ENCODE peak calls at places on chromosomes 11 and 22, in four cellular contexts. T is astrocyte of the cerebellum, C is uterus, R is cardiac fibroblast. F is an unnamed sample.

GRCh38 chr11:64649304-64649703 is 58.3 kb downstream of the SLC22A12 start:
- DNase-seq in T (no peak), C (peak), R (peak), F (peak)

GRCh38 chr11:19080579-19080993 is 20.1 kb upstream of the MRGPRX2 start:
- DNase-seq in T (peak), C (no peak), R (peak), F (no peak)

GRCh38 chr11:19032990-19033389 is 27.5 kb downstream of the MRGPRX2 start:
- DNase-seq in T (no peak), C (no peak), R (no peak), F (no peak)

GRCh38 chr11:44894217-44894617 is 56.5 kb downstream of the TP53I11 start:
- DNase-seq in T (peak), C (peak), R (peak), F (peak)

GRCh38 chr11:23364076-23364475 is 503.8 kb upstream of the CCDC179 start:
- DNase-seq in T (no peak), C (no peak), R (no peak), F (no peak)

GRCh38 chr11:86291466-86292262 is 10.4 kb upstream of the HIKESHI start:
- DNase-seq in T (peak), C (peak), R (peak), F (peak)

GRCh38 chr22:41857160-41857859 is 24.4 kb downstream of the SREBF2 start:
- DNase-seq in T (peak), C (no peak), R (peak), F (peak)

GRCh38 chr11:75597636-75598035 is 35.6 kb downstream of the SERPINH1 start:
- DNase-seq in T (no peak), C (no peak), R (peak), F (peak)

GRCh38 chr11:77046060-77046501 is 11.9 kb downstream of the B3GNT6 start:
- DNase-seq in T (no peak), C (peak), R (peak), F (peak)

GRCh38 chr11:11849127-11849746 is 7.5 kb downstream of the USP47 start:
- DNase-seq in T (no peak), C (peak), R (peak), F (no peak)

GRCh38 chr11:2662430-2663299 is 37.1 kb downstream of the KCNQ1OT1 start:
- DNase-seq in T (no peak), C (no peak), R (no peak), F (no peak)

GRCh38 chr22:46292173-46292572 is 4.5 kb upstream of the GTSE1 start:
- DNase-seq in T (no peak), C (no peak), R (no peak), F (no peak)

GRCh38 chr22:29480512-29481264 is 670 bp downstream of the NEFH start:
- DNase-seq in T (peak), C (no peak), R (peak), F (no peak)

GRCh38 chr22:19629720-19630419 is 84.4 kb upstream of the SEPTIN5 start:
- DNase-seq in T (peak), C (peak), R (peak), F (peak)

GRCh38 chr11:114296190-114296978 is at the start of gene NNMT:
- DNase-seq in T (peak), C (peak), R (peak), F (no peak)

GRCh38 chr22:37015587-37015878 is 3.7 kb downstream of the TST start:
- DNase-seq in T (no peak), C (no peak), R (no peak), F (no peak)

GRCh38 chr11:91981995-91982394 is 242.6 kb upstream of the FAT3 start:
- DNase-seq in T (peak), C (peak), R (peak), F (no peak)

GRCh38 chr22:45164217-45165123 is 745 bp downstream of the NUP50 start:
- DNase-seq in T (no peak), C (peak), R (no peak), F (peak)

GRCh38 chr11:134516529-134516928 is 104.5 kb upstream of the B3GAT1 start:
- DNase-seq in T (no peak), C (no peak), R (no peak), F (no peak)

GRCh38 chr22:43831561-43832392 is 19.7 kb upstream of the EFCAB6 start:
- DNase-seq in T (no peak), C (no peak), R (no peak), F (no peak)

GRCh38 chr11:72012897-72013721 is 14.4 kb downstream of the IL18BP start:
- DNase-seq in T (peak), C (peak), R (peak), F (peak)

GRCh38 chr22:49034836-49035817 is 792.5 kb downstream of the BRD1 start:
- DNase-seq in T (no peak), C (no peak), R (no peak), F (no peak)

GRCh38 chr22:50469377-50470305 is 5.2 kb downstream of the SBF1 start:
- DNase-seq in T (peak), C (no peak), R (peak), F (peak)

GRCh38 chr22:39431216-39431801 is 25.5 kb upstream of the MGAT3 start:
- DNase-seq in T (no peak), C (no peak), R (no peak), F (no peak)
- TF ChIP-seq CTCF in T (no peak), C (no peak), R (no peak), F (no peak)

GRCh38 chr11:15826826-15827225 is 529.5 kb downstream of the SOX6 start:
- DNase-seq in T (no peak), C (no peak), R (peak), F (peak)
- TF ChIP-seq CTCF in T (peak), C (peak), R (peak), F (peak)

GRCh38 chr11:108122166-108122628 is 830 bp downstream of the ACAT1 start:
- DNase-seq in T (no peak), C (no peak), R (peak), F (no peak)

GRCh38 chr11:108125126-108125525 is 3.8 kb downstream of the ACAT1 start:
- DNase-seq in T (no peak), C (no peak), R (no peak), F (no peak)

GRCh38 chr11:108117746-108118371 is 3.5 kb upstream of the ACAT1 start:
- DNase-seq in T (peak), C (no peak), R (peak), F (peak)

GRCh38 chr11:108115495-108116140 is 5.7 kb upstream of the ACAT1 start:
- DNase-seq in T (peak), C (peak), R (peak), F (no peak)

GRCh38 chr11:108121274-108122155 is at the start of gene ACAT1:
- DNase-seq in T (peak), C (peak), R (peak), F (peak)
- TF ChIP-seq CTCF in T (no peak), C (peak), R (peak), F (no peak)

GRCh38 chr11:112002491-112003216 is 22.6 kb upstream of the DLAT start:
- DNase-seq in T (no peak), C (no peak), R (no peak), F (no peak)

GRCh38 chr11:111999111-111999510 is 26.1 kb upstream of the DLAT start:
- DNase-seq in T (no peak), C (no peak), R (no peak), F (no peak)

GRCh38 chr11:112000703-112001102 is 24.5 kb upstream of the DLAT start:
- DNase-seq in T (no peak), C (no peak), R (no peak), F (no peak)

GRCh38 chr11:112005422-112006094 is 19.6 kb upstream of the DLAT start:
- DNase-seq in T (no peak), C (no peak), R (no peak), F (no peak)

DNA sequence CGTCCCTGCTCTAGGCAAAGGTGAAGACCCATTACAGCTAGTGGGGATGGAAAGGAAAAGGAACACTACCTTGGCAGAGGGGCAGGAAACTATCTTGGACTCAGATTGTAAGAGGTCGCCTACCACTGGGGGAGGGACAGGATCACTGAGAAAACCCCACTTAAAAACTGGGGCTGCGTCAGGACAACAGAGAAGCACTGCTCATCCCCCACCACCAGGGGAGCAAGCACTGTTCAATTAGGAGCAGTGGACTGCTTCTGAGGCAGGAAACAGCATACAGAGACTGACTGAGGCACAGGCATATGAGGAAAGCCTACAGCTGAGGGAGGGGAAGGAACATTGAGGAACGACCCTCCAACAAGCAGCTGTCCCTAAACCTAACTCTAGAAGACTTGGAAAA is 20.8 kb upstream of the DLAT start:
- DNase-seq in T (no peak), C (no peak), R (no peak), F (peak)
- TF ChIP-seq CTCF in T (peak), C (no peak), R (peak), F (peak)

F was measured in GM13977.